ENCODE peak calls at places on chromosomes 12 and 14, in four cellular contexts. U is AG10803; E is stimulated activated CD4-positive, alpha-beta T cell treated with anti-CD3 and anti-CD28 coated beads, Interleukin-1b, Interleukin-23, amount 100 ng/mL, for 24 hours; K is IMR-90. F is an unnamed sample.

GRCh38 chr12:29609431-29610215 is 112.1 kb upstream of the OVCH1 start:
- DNase-seq in U (no peak), E (no peak), K (no peak), F (no peak)

GRCh38 chr14:92978229-92979021 is 55.5 kb downstream of the CHGA start:
- DNase-seq in U (no peak), E (no peak), K (no peak), F (no peak)

GRCh38 chr12:46839964-46840363 is 14.2 kb upstream of the SLC38A4 start:
- DNase-seq in U (no peak), E (no peak), K (peak; percentile 38), F (no peak)

GRCh38 chr12:1915082-1915968 is 3.1 kb downstream of the CACNA2D4 start:
- DNase-seq in U (no peak), E (no peak), K (no peak), F (peak; percentile 1)

GRCh38 chr12:102349079-102349478 is 131.3 kb downstream of the IGF1 start:
- DNase-seq in U (no peak), E (no peak), K (no peak), F (no peak)

GRCh38 chr12:115079760-115080159 is 395.8 kb upstream of the TBX3 start:
- DNase-seq in U (no peak), E (no peak), K (no peak), F (no peak)

GRCh38 chr14:32028599-32028998 is 48.5 kb upstream of the ARHGAP5 start:
- DNase-seq in U (peak; percentile 41), E (no peak), K (no peak), F (no peak)

GRCh38 chr12:26658991-26659390 is 174.0 kb downstream of the ITPR2 start:
- DNase-seq in U (peak; percentile 84), E (no peak), K (peak; percentile 81), F (peak; percentile 14)